ENCODE peak calls at places on chromosomes 3 and 15, in nine cellular contexts. One of them, this sample, is unnamed.

GRCh38 chr3:178001670-178002101 is 534.5 kb upstream of the KCNMB2 start:
- DNase-seq in PC-3: no peak
- DNase-seq in left ventricle myocardium inferior: no peak
- DNase-seq in choroid plexus epithelial cell: no peak
- DNase-seq in heart right ventricle: no peak
- DNase-seq in adrenal gland: no peak
- DNase-seq in AG04450: no peak
- DNase-seq in H1: no peak
- DNase-seq in breast epithelium: no peak
- DNase-seq in this sample: no peak

GRCh38 chr3:99473321-99473751 is 165.1 kb upstream of the COL8A1 start:
- DNase-seq in PC-3: peak
- DNase-seq in left ventricle myocardium inferior: no peak
- DNase-seq in choroid plexus epithelial cell: peak
- DNase-seq in heart right ventricle: no peak
- DNase-seq in adrenal gland: no peak
- DNase-seq in AG04450: no peak
- DNase-seq in H1: no peak
- DNase-seq in breast epithelium: no peak
- DNase-seq in this sample: no peak

GRCh38 chr3:99134996-99135395 is 233.5 kb upstream of the DCBLD2 start:
- DNase-seq in PC-3: no peak
- DNase-seq in left ventricle myocardium inferior: no peak
- DNase-seq in choroid plexus epithelial cell: no peak
- DNase-seq in heart right ventricle: no peak
- DNase-seq in adrenal gland: no peak
- DNase-seq in AG04450: no peak
- DNase-seq in H1: no peak
- DNase-seq in breast epithelium: no peak
- DNase-seq in this sample: no peak

GRCh38 chr15:68442041-68442440 is 10.1 kb upstream of the ITGA11 start:
- DNase-seq in PC-3: no peak
- DNase-seq in left ventricle myocardium inferior: no peak
- DNase-seq in choroid plexus epithelial cell: no peak
- DNase-seq in heart right ventricle: no peak
- DNase-seq in adrenal gland: no peak
- DNase-seq in AG04450: no peak
- DNase-seq in H1: peak
- DNase-seq in breast epithelium: no peak
- DNase-seq in this sample: no peak

GRCh38 chr3:174232658-174233429 is 626.3 kb upstream of the NAALADL2 start:
- DNase-seq in PC-3: no peak
- DNase-seq in left ventricle myocardium inferior: no peak
- DNase-seq in choroid plexus epithelial cell: no peak
- DNase-seq in heart right ventricle: no peak
- DNase-seq in adrenal gland: no peak
- DNase-seq in AG04450: no peak
- DNase-seq in H1: peak
- DNase-seq in breast epithelium: no peak
- DNase-seq in this sample: no peak

GRCh38 chr3:62376906-62377865 is 3.8 kb upstream of the FEZF2 start:
- DNase-seq in PC-3: no peak
- DNase-seq in left ventricle myocardium inferior: no peak
- DNase-seq in choroid plexus epithelial cell: no peak
- DNase-seq in heart right ventricle: no peak
- DNase-seq in adrenal gland: no peak
- DNase-seq in AG04450: no peak
- DNase-seq in H1: peak
- DNase-seq in breast epithelium: no peak
- DNase-seq in this sample: no peak

GRCh38 chr3:46929324-46929723 is 47.2 kb downstream of the CCDC12 start:
- DNase-seq in PC-3: no peak
- DNase-seq in left ventricle myocardium inferior: peak
- DNase-seq in choroid plexus epithelial cell: no peak
- DNase-seq in heart right ventricle: peak
- DNase-seq in adrenal gland: no peak
- DNase-seq in AG04450: no peak
- DNase-seq in H1: no peak
- DNase-seq in breast epithelium: peak
- DNase-seq in this sample: no peak

GRCh38 chr3:127674793-127675189 is 2.0 kb downstream of the ABTB1 start:
- DNase-seq in PC-3: no peak
- DNase-seq in left ventricle myocardium inferior: peak
- DNase-seq in choroid plexus epithelial cell: no peak
- DNase-seq in heart right ventricle: no peak
- DNase-seq in adrenal gland: peak
- DNase-seq in AG04450: no peak
- DNase-seq in H1: peak
- DNase-seq in breast epithelium: no peak
- DNase-seq in this sample: no peak

GRCh38 chr3:153260681-153261080 is 98.7 kb downstream of the RAP2B start:
- DNase-seq in PC-3: peak
- DNase-seq in left ventricle myocardium inferior: no peak
- DNase-seq in choroid plexus epithelial cell: peak
- DNase-seq in heart right ventricle: no peak
- DNase-seq in adrenal gland: no peak
- DNase-seq in AG04450: no peak
- DNase-seq in H1: no peak
- DNase-seq in breast epithelium: no peak
- DNase-seq in this sample: no peak

GRCh38 chr15:61742591-61742990 is 317.7 kb downstream of the VPS13C start:
- DNase-seq in PC-3: peak
- DNase-seq in left ventricle myocardium inferior: no peak
- DNase-seq in choroid plexus epithelial cell: no peak
- DNase-seq in heart right ventricle: no peak
- DNase-seq in adrenal gland: no peak
- DNase-seq in AG04450: no peak
- DNase-seq in H1: no peak
- DNase-seq in breast epithelium: no peak
- DNase-seq in this sample: no peak

GRCh38 chr15:62509395-62509973 is 344.4 kb upstream of the C2CD4B start:
- DNase-seq in PC-3: no peak
- DNase-seq in left ventricle myocardium inferior: no peak
- DNase-seq in choroid plexus epithelial cell: no peak
- DNase-seq in heart right ventricle: no peak
- DNase-seq in adrenal gland: no peak
- DNase-seq in AG04450: no peak
- DNase-seq in H1: no peak
- DNase-seq in breast epithelium: no peak
- DNase-seq in this sample: no peak

GRCh38 chr15:55819397-55820034 is 76.6 kb upstream of the PRTG start:
- DNase-seq in PC-3: no peak
- DNase-seq in left ventricle myocardium inferior: no peak
- DNase-seq in choroid plexus epithelial cell: peak
- DNase-seq in heart right ventricle: no peak
- DNase-seq in adrenal gland: no peak
- DNase-seq in AG04450: no peak
- DNase-seq in H1: no peak
- DNase-seq in breast epithelium: no peak
- DNase-seq in this sample: no peak

GRCh38 chr15:99973351-99973750 is 240.1 kb upstream of the LYSMD4 start:
- DNase-seq in PC-3: no peak
- DNase-seq in left ventricle myocardium inferior: no peak
- DNase-seq in choroid plexus epithelial cell: no peak
- DNase-seq in heart right ventricle: no peak
- DNase-seq in adrenal gland: no peak
- DNase-seq in AG04450: no peak
- DNase-seq in H1: no peak
- DNase-seq in breast epithelium: no peak
- DNase-seq in this sample: no peak

GRCh38 chr15:94229591-94230365 is 1.6 kb upstream of the MCTP2 start:
- DNase-seq in PC-3: peak
- DNase-seq in left ventricle myocardium inferior: no peak
- DNase-seq in choroid plexus epithelial cell: no peak
- DNase-seq in heart right ventricle: no peak
- DNase-seq in adrenal gland: no peak
- DNase-seq in AG04450: no peak
- DNase-seq in H1: no peak
- DNase-seq in breast epithelium: no peak
- DNase-seq in this sample: no peak

GRCh38 chr15:64810499-64811326 is 14.7 kb downstream of the PIF1 start:
- DNase-seq in PC-3: no peak
- DNase-seq in left ventricle myocardium inferior: no peak
- DNase-seq in choroid plexus epithelial cell: no peak
- DNase-seq in heart right ventricle: no peak
- DNase-seq in adrenal gland: no peak
- DNase-seq in AG04450: no peak
- DNase-seq in H1: peak
- DNase-seq in breast epithelium: no peak
- DNase-seq in this sample: no peak
- H3K4me3 ChIP-seq in PC-3: no peak
- H3K4me3 ChIP-seq in left ventricle myocardium inferior: no peak
- H3K4me3 ChIP-seq in choroid plexus epithelial cell: no peak
- H3K4me3 ChIP-seq in heart right ventricle: no peak
- H3K4me3 ChIP-seq in adrenal gland: no peak
- H3K4me3 ChIP-seq in AG04450: no peak
- H3K4me3 ChIP-seq in H1: peak
- H3K4me3 ChIP-seq in breast epithelium: no peak
- H3K4me3 ChIP-seq in this sample: no peak

GRCh38 chr3:28186748-28187147 is 54.7 kb upstream of the CMC1 start:
- DNase-seq in PC-3: peak
- DNase-seq in left ventricle myocardium inferior: no peak
- DNase-seq in choroid plexus epithelial cell: no peak
- DNase-seq in heart right ventricle: no peak
- DNase-seq in adrenal gland: no peak
- DNase-seq in AG04450: no peak
- DNase-seq in H1: no peak
- DNase-seq in breast epithelium: no peak
- DNase-seq in this sample: no peak

GRCh38 chr3:28188686-28189085 is 52.7 kb upstream of the CMC1 start:
- DNase-seq in PC-3: no peak
- DNase-seq in left ventricle myocardium inferior: no peak
- DNase-seq in choroid plexus epithelial cell: no peak
- DNase-seq in heart right ventricle: no peak
- DNase-seq in adrenal gland: no peak
- DNase-seq in AG04450: no peak
- DNase-seq in H1: no peak
- DNase-seq in breast epithelium: no peak
- DNase-seq in this sample: no peak

DNA sequence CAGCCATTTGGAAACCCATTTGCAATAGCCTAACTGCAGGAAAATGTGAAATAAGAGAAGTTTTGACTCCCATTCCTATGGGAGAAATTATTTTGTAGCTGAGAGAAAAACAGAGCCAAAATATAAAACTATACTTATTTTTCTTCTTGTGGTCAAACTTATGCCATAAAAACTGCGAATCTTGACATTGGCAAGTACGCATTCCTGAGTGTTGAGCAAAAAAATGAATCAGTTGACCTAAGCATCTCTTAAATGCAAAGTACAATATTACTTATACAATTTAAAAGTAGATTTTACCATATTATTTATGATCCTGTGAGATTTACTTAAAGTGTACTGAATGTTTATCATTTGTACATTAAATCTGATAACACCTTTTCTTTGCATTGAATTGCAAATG is 50.1 kb upstream of the CMC1 start:
- DNase-seq in PC-3: peak
- DNase-seq in left ventricle myocardium inferior: no peak
- DNase-seq in choroid plexus epithelial cell: peak
- DNase-seq in heart right ventricle: no peak
- DNase-seq in adrenal gland: no peak
- DNase-seq in AG04450: no peak
- DNase-seq in H1: no peak
- DNase-seq in breast epithelium: no peak
- DNase-seq in this sample: no peak
- TF ChIP-seq CTCF in PC-3: no peak
- TF ChIP-seq CTCF in left ventricle myocardium inferior: no peak
- TF ChIP-seq CTCF in choroid plexus epithelial cell: no peak
- TF ChIP-seq CTCF in heart right ventricle: no peak
- TF ChIP-seq CTCF in adrenal gland: no peak
- TF ChIP-seq CTCF in AG04450: no peak
- TF ChIP-seq CTCF in H1: no peak
- TF ChIP-seq CTCF in breast epithelium: no peak
- TF ChIP-seq CTCF in this sample: no peak

DNA sequence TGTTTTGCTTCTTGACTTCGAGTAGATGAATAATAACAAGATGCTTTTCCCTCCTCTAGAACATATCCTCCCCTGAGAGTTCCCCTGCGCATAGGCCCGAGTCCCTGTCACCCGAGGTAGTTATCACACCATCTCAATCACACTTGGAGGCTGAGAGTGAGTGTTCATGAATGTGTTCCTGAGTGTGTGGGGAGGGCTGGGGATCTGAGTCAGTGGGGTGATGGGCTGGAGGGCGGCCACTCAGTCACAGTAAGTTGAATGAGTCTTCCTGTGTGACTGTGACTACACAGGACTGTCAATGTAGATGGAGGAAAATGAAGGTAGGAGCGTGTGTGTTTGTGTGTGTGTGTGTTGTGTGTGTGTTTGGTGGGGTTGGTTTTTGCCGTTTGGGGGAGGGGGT is 71.0 kb downstream of the SETD5 start:
- DNase-seq in PC-3: no peak
- DNase-seq in left ventricle myocardium inferior: no peak
- DNase-seq in choroid plexus epithelial cell: no peak
- DNase-seq in heart right ventricle: no peak
- DNase-seq in adrenal gland: no peak
- DNase-seq in AG04450: no peak
- DNase-seq in H1: no peak
- DNase-seq in breast epithelium: no peak
- DNase-seq in this sample: no peak
- H3K4me3 ChIP-seq in PC-3: no peak
- H3K4me3 ChIP-seq in left ventricle myocardium inferior: no peak
- H3K4me3 ChIP-seq in choroid plexus epithelial cell: no peak
- H3K4me3 ChIP-seq in heart right ventricle: no peak
- H3K4me3 ChIP-seq in adrenal gland: no peak
- H3K4me3 ChIP-seq in AG04450: no peak
- H3K4me3 ChIP-seq in H1: no peak
- H3K4me3 ChIP-seq in breast epithelium: no peak
- H3K4me3 ChIP-seq in this sample: no peak

GRCh38 chr3:10170915-10171478 is 6.3 kb downstream of the IRAK2 start:
- DNase-seq in PC-3: no peak
- DNase-seq in left ventricle myocardium inferior: no peak
- DNase-seq in choroid plexus epithelial cell: no peak
- DNase-seq in heart right ventricle: no peak
- DNase-seq in adrenal gland: no peak
- DNase-seq in AG04450: no peak
- DNase-seq in H1: no peak
- DNase-seq in breast epithelium: no peak
- DNase-seq in this sample: no peak

GRCh38 chr3:10164546-10165393 is at the start of gene IRAK2:
- DNase-seq in PC-3: peak
- DNase-seq in left ventricle myocardium inferior: peak
- DNase-seq in choroid plexus epithelial cell: peak
- DNase-seq in heart right ventricle: peak
- DNase-seq in adrenal gland: peak
- DNase-seq in AG04450: no peak
- DNase-seq in H1: peak
- DNase-seq in breast epithelium: peak
- DNase-seq in this sample: no peak

GRCh38 chr3:10173095-10173925 is 8.6 kb downstream of the IRAK2 start:
- DNase-seq in PC-3: peak
- DNase-seq in left ventricle myocardium inferior: no peak
- DNase-seq in choroid plexus epithelial cell: peak
- DNase-seq in heart right ventricle: no peak
- DNase-seq in adrenal gland: no peak
- DNase-seq in AG04450: no peak
- DNase-seq in H1: no peak
- DNase-seq in breast epithelium: no peak
- DNase-seq in this sample: no peak

GRCh38 chr3:10166213-10166604 is 1.5 kb downstream of the IRAK2 start:
- DNase-seq in PC-3: no peak
- DNase-seq in left ventricle myocardium inferior: no peak
- DNase-seq in choroid plexus epithelial cell: no peak
- DNase-seq in heart right ventricle: no peak
- DNase-seq in adrenal gland: no peak
- DNase-seq in AG04450: no peak
- DNase-seq in H1: no peak
- DNase-seq in breast epithelium: no peak
- DNase-seq in this sample: no peak

GRCh38 chr3:10169000-10169496 is 4.3 kb downstream of the IRAK2 start:
- DNase-seq in PC-3: peak
- DNase-seq in left ventricle myocardium inferior: no peak
- DNase-seq in choroid plexus epithelial cell: no peak
- DNase-seq in heart right ventricle: no peak
- DNase-seq in adrenal gland: no peak
- DNase-seq in AG04450: no peak
- DNase-seq in H1: no peak
- DNase-seq in breast epithelium: peak
- DNase-seq in this sample: no peak
- TF ChIP-seq CTCF in PC-3: peak
- TF ChIP-seq CTCF in left ventricle myocardium inferior: no peak
- TF ChIP-seq CTCF in choroid plexus epithelial cell: peak
- TF ChIP-seq CTCF in heart right ventricle: no peak
- TF ChIP-seq CTCF in adrenal gland: no peak
- TF ChIP-seq CTCF in AG04450: no peak
- TF ChIP-seq CTCF in H1: no peak
- TF ChIP-seq CTCF in breast epithelium: no peak
- TF ChIP-seq CTCF in this sample: no peak

This sample was measured in Panc1.